ENCODE peak calls at places on chromosome 16, in nine cellular contexts. L is SK-N-SH; V is colonic mucosa; D is foreskin keratinocyte; S is activated effector memory CD4-positive, alpha-beta T cell treated with anti-CD3 and anti-CD28 coated beads, Interleukin-2, amount 50 U/mL, for 16 hours; T is ACHN; I is lower leg skin; X is H9; N is SW480. W is an unnamed sample.
A peak's percentile ranks its signal among the peaks of the same experiment; 100 is the strongest.

GRCh38 chr16:35744084-35744483 is 2284.7 kb downstream of the TP53TG3F start:
- DNase-seq in I (peak; percentile 46), X (no peak), S (no peak), L (no peak), T (no peak), N (no peak), D (no peak), V (no peak), W (no peak)

GRCh38 chr16:67936876-67937605 is 391 bp upstream of the PSMB10 start:
- DNase-seq in D (no peak), S (peak; percentile 90), V (no peak), L (no peak), T (peak; percentile 87), X (no peak), I (no peak), N (no peak), W (peak; percentile 82)

GRCh38 chr16:6753553-6753952 is 579.1 kb upstream of the RBFOX1 start:
- DNase-seq in X (no peak), S (no peak), V (no peak), D (no peak), I (no peak), N (no peak), L (no peak), T (no peak), W (no peak)

GRCh38 chr16:3819741-3820724 is 60.5 kb downstream of the CREBBP start:
- DNase-seq in D (peak; percentile 70), X (no peak), L (peak; percentile 79), S (no peak), T (peak; percentile 90), I (no peak), V (peak; percentile 52), N (peak; percentile 58), W (peak; percentile 72)

GRCh38 chr16:20073203-20074088 is at the start of gene GPR139:
- DNase-seq in V (no peak), D (no peak), I (peak; percentile 61), N (no peak), L (peak; percentile 66), S (no peak), T (no peak), X (peak; percentile 74), W (no peak)

GRCh38 chr16:61237804-61238485 is 798.3 kb downstream of the CDH8 start:
- DNase-seq in I (no peak), T (no peak), D (no peak), L (no peak), N (no peak), S (no peak), X (no peak), V (no peak), W (no peak)

GRCh38 chr16:68538880-68539701 is at the start of gene ZFP90:
- DNase-seq in I (peak; percentile 97), X (peak; percentile 92), N (peak; percentile 81), V (peak; percentile 87), S (peak; percentile 94), D (peak; percentile 25), L (peak; percentile 99), T (peak; percentile 91), W (peak; percentile 59)

GRCh38 chr16:52572656-52573055 is 25.7 kb upstream of the TOX3 start:
- DNase-seq in V (no peak), D (no peak), I (no peak), S (no peak), L (no peak), T (no peak), N (no peak), X (no peak), W (no peak)

GRCh38 chr16:81632392-81633146 is 146.5 kb upstream of the PLCG2 start:
- DNase-seq in D (peak; percentile 65), N (peak; percentile 91), V (peak; percentile 37), I (no peak), S (peak; percentile 87), X (no peak), L (no peak), T (peak; percentile 52), W (peak; percentile 87)

GRCh38 chr16:67137605-67138004 is 13.2 kb downstream of the B3GNT9 start:
- DNase-seq in V (no peak), T (no peak), S (no peak), D (no peak), L (no peak), X (no peak), N (no peak), I (no peak), W (no peak)